ENCODE peak calls at places on chromosomes 4 and X, in five cellular contexts. S is neural progenitor cell, I is Karpas-422, M is mesendoderm, J is mammary epithelial cell. X is an unnamed sample.

GRCh38 chrX:101691823-101692222 is 32.2 kb upstream of the ARMCX2 start:
- DNase-seq in S (no peak), I (no peak), M (no peak), J (no peak), X (no peak)

GRCh38 chr4:76688737-76689078 is 209.2 kb downstream of the SOWAHB start:
- DNase-seq in S (peak; percentile 42), I (no peak), M (no peak), J (no peak), X (peak; percentile 34)

GRCh38 chr4:52659722-52660261 is 691 bp upstream of the USP46 start:
- DNase-seq in S (peak; percentile 58), I (no peak), M (peak; percentile 37), J (peak; percentile 27), X (peak; percentile 35)

GRCh38 chr4:72387959-72388358 is 181.1 kb downstream of the ADAMTS3 start:
- DNase-seq in S (no peak), I (no peak), M (no peak), J (no peak), X (no peak)

GRCh38 chr4:4386296-4386735 is 586 bp upstream of the NSG1 start:
- DNase-seq in S (peak; percentile 65), I (no peak), M (no peak), J (peak; percentile 23), X (no peak)

GRCh38 chr4:85964298-85964697 is 395.6 kb downstream of the MAPK10 start:
- DNase-seq in S (no peak), I (no peak), M (no peak), J (peak; percentile 4), X (no peak)

GRCh38 chrX:23246001-23246400 is 88.6 kb upstream of the PTCHD1 start:
- DNase-seq in S (no peak), I (no peak), M (no peak), J (peak; percentile 0), X (peak; percentile 77)

GRCh38 chr4:68871772-68872441 is 56.1 kb downstream of the UGT2B10 start:
- DNase-seq in S (no peak), I (no peak), M (no peak), J (no peak), X (no peak)

GRCh38 chrX:116276191-116276700 is 105.7 kb downstream of the AGTR2 start:
- DNase-seq in S (no peak), I (no peak), M (no peak), J (no peak), X (no peak)

GRCh38 chrX:153612413-153612812 is 13.5 kb upstream of the CCNQ start:
- DNase-seq in S (no peak), I (no peak), M (no peak), J (no peak), X (no peak)

GRCh38 chrX:68570598-68570997 is 71.7 kb downstream of the YIPF6 start:
- DNase-seq in S (no peak), I (no peak), M (no peak), J (peak; percentile 17), X (peak; percentile 26)

GRCh38 chrX:1170243-1170642 is 42.2 kb downstream of the CRLF2 start:
- DNase-seq in S (peak; percentile 56), I (no peak), M (no peak), J (no peak), X (no peak)

GRCh38 chrX:134895785-134896184 is 95.0 kb upstream of the SMIM10 start:
- DNase-seq in S (no peak), I (no peak), M (no peak), J (no peak), X (no peak)

GRCh38 chrX:115023139-115023538 is 5.7 kb upstream of the IL13RA2 start:
- DNase-seq in S (no peak), I (no peak), M (no peak), J (peak; percentile 90), X (peak; percentile 93)

GRCh38 chr4:155944516-155944915 is 9.2 kb downstream of the CTSO start:
- DNase-seq in S (peak; percentile 4), I (no peak), M (peak; percentile 5), J (no peak), X (no peak)

GRCh38 chr4:88938138-88938537 is 118.8 kb downstream of the FAM13A start:
- DNase-seq in S (no peak), I (no peak), M (peak; percentile 53), J (peak; percentile 93), X (peak; percentile 80)

GRCh38 chrX:136191171-136191570 is 43.8 kb downstream of the FHL1 start:
- DNase-seq in S (no peak), I (no peak), M (no peak), J (no peak), X (no peak)

GRCh38 chr4:4727536-4727935 is 131.9 kb upstream of the MSX1 start:
- DNase-seq in S (no peak), I (no peak), M (no peak), J (no peak), X (no peak)

GRCh38 chr4:87240341-87240740 is 19.9 kb upstream of the KLHL8 start:
- DNase-seq in S (no peak), I (no peak), M (no peak), J (no peak), X (peak; percentile 36)

GRCh38 chrX:68041110-68041509 is 392.2 kb downstream of the OPHN1 start:
- DNase-seq in S (no peak), I (no peak), M (no peak), J (no peak), X (no peak)

GRCh38 chrX:46257451-46257879 is 287.8 kb downstream of the ZNF674 start:
- DNase-seq in S (no peak), I (no peak), M (no peak), J (peak; percentile 82), X (peak; percentile 69)

GRCh38 chrX:110317079-110317819 is 636 bp downstream of the AMMECR1 start:
- DNase-seq in S (peak; percentile 43), I (peak; percentile 65), M (peak; percentile 16), J (no peak), X (no peak)

GRCh38 chr4:47686294-47686872 is 151.5 kb downstream of the CORIN start:
- DNase-seq in S (peak; percentile 58), I (peak; percentile 84), M (peak; percentile 65), J (peak; percentile 28), X (peak; percentile 58)

GRCh38 chrX:69029696-69030245 is 135.5 kb downstream of the PJA1 start:
- DNase-seq in S (no peak), I (no peak), M (no peak), J (no peak), X (no peak)

GRCh38 chr4:18756661-18757060 is 735.1 kb upstream of the LCORL start:
- DNase-seq in S (no peak), I (no peak), M (no peak), J (no peak), X (no peak)

GRCh38 chr4:85607624-85608023 is 132.7 kb downstream of the ARHGAP24 start:
- DNase-seq in S (no peak), I (peak; percentile 90), M (no peak), J (no peak), X (no peak)

GRCh38 chr4:48228887-48229462 is 40.7 kb downstream of the TEC start:
- DNase-seq in S (no peak), I (no peak), M (no peak), J (no peak), X (no peak)

GRCh38 chr4:81405900-81406401 is 65.8 kb downstream of the RASGEF1B start:
- DNase-seq in S (peak; percentile 89), I (peak; percentile 73), M (peak; percentile 80), J (peak; percentile 59), X (peak; percentile 69)

GRCh38 chrX:31070057-31070468 is 1.8 kb downstream of the FTHL17 start:
- DNase-seq in S (no peak), I (no peak), M (no peak), J (peak; percentile 47), X (no peak)

GRCh38 chrX:53435997-53436396 is 1.8 kb upstream of the HSD17B10 start:
- DNase-seq in S (peak; percentile 77), I (peak; percentile 90), M (peak; percentile 70), J (peak; percentile 56), X (peak; percentile 77)

GRCh38 chr4:97942137-97942536 is 201.1 kb downstream of the STPG2 start:
- DNase-seq in S (no peak), I (no peak), M (no peak), J (peak; percentile 72), X (peak; percentile 70)

GRCh38 chr4:168524006-168524405 is 27.2 kb downstream of the PALLD start:
- DNase-seq in S (no peak), I (no peak), M (no peak), J (peak; percentile 70), X (peak; percentile 73)

GRCh38 chrX:71619193-71619592 is 882 bp upstream of the CXCR3 start:
- DNase-seq in S (no peak), I (no peak), M (no peak), J (no peak), X (no peak)
- H3K4me3 ChIP-seq in S (no peak overlapping the region), I (no peak overlapping the region), M (no peak overlapping the region), J (no peak overlapping the region), X (no peak overlapping the region)

DNA sequence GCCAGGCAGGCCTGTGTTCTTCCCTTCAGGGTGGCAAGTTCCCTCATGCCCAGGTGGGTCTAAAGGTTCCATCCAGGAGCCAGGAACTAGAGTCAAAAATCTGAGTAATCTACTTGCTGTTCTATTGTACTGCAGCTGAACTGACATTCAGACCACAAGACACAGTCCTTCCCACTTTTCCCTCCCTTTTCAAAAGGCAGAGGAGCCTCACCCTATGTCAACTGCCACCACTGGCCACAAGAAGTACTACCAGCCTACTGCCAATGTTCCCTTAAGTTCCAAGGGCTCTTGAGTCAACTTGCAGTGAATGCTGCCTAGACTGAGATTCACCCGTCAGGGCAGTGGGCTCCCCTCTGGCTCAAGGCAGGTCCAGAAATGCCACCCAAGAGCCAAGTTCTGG is 133.5 kb downstream of the FAM47B start:
- DNase-seq in S (peak; percentile 4), I (no peak), M (peak; percentile 48), J (peak; percentile 21), X (no peak)
- H3K79me2 ChIP-seq in S (no peaks in the 10 kb centered on the region), I (no peaks in the 10 kb centered on the region), M (no peaks in the 10 kb centered on the region), J (no peaks in the 10 kb centered on the region), X (no peaks in the 10 kb centered on the region)

GRCh38 chr4:8780596-8781368 is 90.9 kb downstream of the HMX1 start:
- DNase-seq in S (no peak), I (no peak), M (no peak), J (no peak), X (no peak)
- H3K4me3 ChIP-seq in S (no peak overlapping the region), I (no peak overlapping the region), M (no peak overlapping the region), J (no peak overlapping the region), X (no peak overlapping the region)

GRCh38 chr4:159219862-159220261 is 117.0 kb downstream of the RAPGEF2 start:
- DNase-seq in S (no peak), I (no peak), M (no peak), J (no peak), X (no peak)
- H3K79me2 ChIP-seq in S (peaks cover 61% of the 10 kb centered on the region), I (no peaks in the 10 kb centered on the region), M (peaks cover 22% of the 10 kb centered on the region), J (peaks cover 60% of the 10 kb centered on the region), X (no peaks in the 10 kb centered on the region)

GRCh38 chr4:10983274-10983673 is 298.7 kb upstream of the CLNK start:
- DNase-seq in S (no peak), I (no peak), M (peak; percentile 89), J (no peak), X (no peak)

GRCh38 chr4:10984815-10985214 is 300.2 kb upstream of the CLNK start:
- DNase-seq in S (no peak), I (no peak), M (no peak), J (no peak), X (no peak)

GRCh38 chr4:10983885-10984284 is 299.3 kb upstream of the CLNK start:
- DNase-seq in S (no peak), I (no peak), M (peak; percentile 19), J (no peak), X (no peak)

GRCh38 chr4:10981611-10982010 is 297.0 kb upstream of the CLNK start:
- DNase-seq in S (no peak), I (no peak), M (peak; percentile 71), J (no peak), X (no peak)

GRCh38 chr4:10982305-10982704 is 297.7 kb upstream of the CLNK start:
- DNase-seq in S (peak; percentile 31), I (no peak), M (peak; percentile 95), J (no peak), X (no peak)
- H3K4me3 ChIP-seq in S (no peak overlapping the region), I (no peak overlapping the region), M (no peak overlapping the region), J (no peak overlapping the region), X (no peak overlapping the region)